ENCODE peak calls at places on chromosomes 2 and 18, in nine cellular contexts. B is NT2/D1, K is spleen, J is left ventricle myocardium inferior, U is thyroid gland, L is psoas muscle, H is endothelial cell of umbilical vein, S is right cardiac atrium, V is breast epithelium. E is an unnamed sample.

GRCh38 chr2:111024496-111024895 is 96.2 kb upstream of the BCL2L11 start:
- DNase-seq in B (no peak), K (no peak), J (no peak), U (no peak), L (no peak), H (no peak), S (no peak), V (no peak), E (no peak)

GRCh38 chr2:168758970-168759820 is 43.2 kb upstream of the NOSTRIN start:
- DNase-seq in B (no peak), K (no peak), J (no peak), U (peak; percentile 45), L (no peak), H (peak; percentile 58), S (no peak), V (no peak), E (peak; percentile 20)

GRCh38 chr2:14261771-14262170 is 370.7 kb upstream of the LRATD1 start:
- DNase-seq in B (no peak), K (no peak), J (no peak), U (no peak), L (no peak), H (no peak), S (no peak), V (no peak), E (no peak)

GRCh38 chr2:219486424-219486959 is 12.2 kb upstream of the GMPPA start:
- DNase-seq in B (no peak), K (no peak), J (no peak), U (no peak), L (no peak), H (no peak), S (peak; percentile 50), V (no peak), E (no peak)

GRCh38 chr18:668263-668662 is 10.8 kb downstream of the TYMS start:
- DNase-seq in B (no peak), K (no peak), J (no peak), U (no peak), L (no peak), H (no peak), S (no peak), V (no peak), E (no peak)

GRCh38 chr2:11370377-11371098 is 26.1 kb upstream of the ROCK2 start:
- DNase-seq in B (no peak), K (no peak), J (no peak), U (no peak), L (no peak), H (no peak), S (no peak), V (peak; percentile 86), E (no peak)

GRCh38 chr2:186486651-186487647 is 889 bp downstream of the ZC3H15 start:
- DNase-seq in B (no peak), K (no peak), J (no peak), U (no peak), L (no peak), H (peak; percentile 68), S (no peak), V (no peak), E (no peak)

GRCh38 chr18:73791081-73791480 is 356.6 kb downstream of the FBXO15 start:
- DNase-seq in B (no peak), K (no peak), J (no peak), U (no peak), L (no peak), H (no peak), S (no peak), V (no peak), E (peak; percentile 59)

GRCh38 chr2:238895901-238896600 is 48.2 kb downstream of the TWIST2 start:
- DNase-seq in B (peak; percentile 63), K (peak; percentile 65), J (peak; percentile 68), U (peak; percentile 20), L (peak; percentile 79), H (peak; percentile 81), S (peak; percentile 91), V (no peak), E (peak; percentile 56)

GRCh38 chr2:226875438-226876225 is 39.8 kb downstream of the RHBDD1 start:
- DNase-seq in B (no peak), K (no peak), J (no peak), U (no peak), L (no peak), H (no peak), S (no peak), V (no peak), E (no peak)

GRCh38 chr18:12236934-12237832 is 17.0 kb upstream of the CIDEA start:
- DNase-seq in B (peak; percentile 50), K (peak; percentile 91), J (peak; percentile 70), U (peak; percentile 68), L (peak; percentile 73), H (peak; percentile 63), S (peak; percentile 92), V (peak; percentile 78), E (no peak)

GRCh38 chr18:35642802-35643201 is 61.3 kb downstream of the GALNT1 start:
- DNase-seq in B (no peak), K (no peak), J (no peak), U (no peak), L (peak; percentile 20), H (no peak), S (no peak), V (no peak), E (no peak)

DNA sequence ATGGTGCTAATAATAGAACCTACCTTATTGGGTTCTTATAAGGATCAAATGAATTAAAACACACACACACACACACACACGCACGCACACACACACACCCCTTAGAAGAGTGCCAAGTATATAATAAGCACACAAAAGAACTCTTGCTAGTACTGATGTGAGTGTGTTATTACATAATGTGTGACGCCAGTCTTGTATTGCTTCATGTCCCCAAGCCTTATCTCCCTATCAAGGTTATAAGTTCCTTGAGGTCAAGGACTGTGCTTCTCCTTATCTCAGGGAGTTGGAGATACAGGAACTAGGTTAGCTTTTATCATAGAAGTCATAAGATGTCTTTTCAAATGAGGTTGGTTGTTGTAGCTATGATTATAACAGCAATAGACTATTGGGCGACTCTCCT is 98.1 kb upstream of the CXCR4 start:
- DNase-seq in B (no peak), K (no peak), J (no peak), U (no peak), L (no peak), H (no peak), S (no peak), V (no peak), E (no peak)
- H3K27me3 ChIP-seq in B (no peaks in the 10 kb centered on the region), K (no peaks in the 10 kb centered on the region), J (peaks cover 15% of the 10 kb centered on the region), U (no peaks in the 10 kb centered on the region), L (no peaks in the 10 kb centered on the region), H (peaks cover 14% of the 10 kb centered on the region), S (no peaks in the 10 kb centered on the region), V (no peaks in the 10 kb centered on the region), E (no peaks in the 10 kb centered on the region)

GRCh38 chr18:6289454-6290242 is 125.1 kb downstream of the L3MBTL4 start:
- DNase-seq in B (no peak), K (no peak), J (no peak), U (peak; percentile 12), L (no peak), H (no peak), S (no peak), V (no peak), E (no peak)

GRCh38 chr18:6297875-6298274 is 116.8 kb downstream of the L3MBTL4 start:
- DNase-seq in B (no peak), K (no peak), J (no peak), U (no peak), L (no peak), H (no peak), S (no peak), V (no peak), E (no peak)

DNA sequence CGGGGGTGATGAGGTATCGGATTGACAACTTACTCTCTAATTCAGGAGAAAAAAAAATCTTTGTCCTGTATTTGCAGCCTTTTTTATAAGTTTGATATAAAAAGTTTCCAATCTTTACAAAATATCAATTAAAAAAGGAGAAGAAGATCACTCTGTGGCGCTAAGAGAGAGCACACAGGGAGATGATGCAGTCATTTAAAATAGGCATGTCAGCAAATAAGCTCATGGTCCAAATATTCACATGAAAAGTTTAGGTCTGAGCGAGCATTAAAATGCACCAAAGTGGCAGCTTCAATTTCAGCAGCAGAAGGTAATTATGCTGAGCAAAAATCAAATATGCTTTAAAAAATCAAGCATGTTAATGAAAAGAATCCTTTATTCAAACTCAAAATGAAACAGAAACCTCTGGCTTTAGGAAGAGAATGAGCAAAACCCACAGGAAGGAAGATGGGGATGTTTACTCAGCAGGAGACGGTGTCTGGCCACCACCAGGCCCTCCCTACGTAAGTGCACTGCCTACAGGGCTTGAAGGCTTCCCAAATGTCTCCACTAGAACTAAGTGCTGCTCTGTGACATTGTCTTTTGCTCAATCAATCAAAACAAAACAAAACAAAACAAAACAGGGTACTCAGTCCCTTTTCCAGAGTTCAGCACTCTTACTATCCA is 120.5 kb downstream of the L3MBTL4 start:
- DNase-seq in B (no peak), K (no peak), J (no peak), U (peak; percentile 32), L (no peak), H (no peak), S (no peak), V (no peak), E (no peak)
- H3K9me3 ChIP-seq in B (no peaks in the 10 kb centered on the region), K (no peaks in the 10 kb centered on the region), J (no peaks in the 10 kb centered on the region), U (no peaks in the 10 kb centered on the region), L (no peaks in the 10 kb centered on the region), H (no peaks in the 10 kb centered on the region), S (no peaks in the 10 kb centered on the region), V (no peaks in the 10 kb centered on the region), E (no peaks in the 10 kb centered on the region)

GRCh38 chr2:70937866-70938579 is 2.3 kb downstream of the ATP6V1B1 start:
- DNase-seq in B (no peak), K (no peak), J (no peak), U (no peak), L (no peak), H (no peak), S (no peak), V (no peak), E (no peak)

GRCh38 chr2:70939847-70940580 is 4.3 kb downstream of the ATP6V1B1 start:
- DNase-seq in B (no peak), K (peak; percentile 47), J (no peak), U (no peak), L (no peak), H (no peak), S (no peak), V (peak; percentile 28), E (no peak)

GRCh38 chr2:70939001-70939846 is 3.5 kb downstream of the ATP6V1B1 start:
- DNase-seq in B (no peak), K (no peak), J (no peak), U (no peak), L (no peak), H (no peak), S (no peak), V (no peak), E (no peak)

GRCh38 chr2:70936979-70937811 is 1.5 kb downstream of the ATP6V1B1 start:
- DNase-seq in B (no peak), K (no peak), J (no peak), U (no peak), L (no peak), H (no peak), S (no peak), V (no peak), E (no peak)

GRCh38 chr2:70938580-70938938 is 2.9 kb downstream of the ATP6V1B1 start:
- DNase-seq in B (no peak), K (no peak), J (no peak), U (no peak), L (no peak), H (no peak), S (no peak), V (no peak), E (no peak)
- H3K27me3 ChIP-seq in B (peaks cover 33% of the 10 kb centered on the region), K (peaks cover 4% of the 10 kb centered on the region), J (peaks cover 52% of the 10 kb centered on the region), U (no peaks in the 10 kb centered on the region), L (no peaks in the 10 kb centered on the region), H (peaks cover 11% of the 10 kb centered on the region), S (no peaks in the 10 kb centered on the region), V (no peaks in the 10 kb centered on the region), E (no peaks in the 10 kb centered on the region)

DNA sequence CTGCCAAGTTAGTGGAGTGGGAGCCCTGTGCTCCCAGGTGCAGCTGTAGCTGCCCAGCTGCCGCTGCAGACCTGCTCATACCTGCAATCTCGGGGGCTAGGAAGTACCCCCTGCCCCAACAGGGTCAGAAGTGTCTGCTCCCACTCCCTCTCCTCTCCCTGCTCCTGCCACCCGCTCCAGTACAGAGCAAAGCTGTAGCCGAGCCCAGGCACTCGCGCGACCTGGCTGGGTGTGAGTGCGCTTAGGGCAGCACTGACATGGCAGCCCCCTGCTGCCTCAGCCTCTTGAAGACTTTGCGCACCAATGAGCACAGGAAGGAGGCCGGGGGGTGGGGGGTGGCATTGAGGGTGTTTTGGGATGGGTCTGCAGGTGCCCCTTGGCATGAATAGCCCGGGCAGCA is 1951.4 kb downstream of the SUCLG1 start:
- DNase-seq in B (no peak), K (no peak), J (no peak), U (no peak), L (no peak), H (no peak), S (peak; percentile 29), V (no peak), E (no peak)
- H3K9me3 ChIP-seq in B (no peaks in the 10 kb centered on the region), K (peaks cover 54% of the 10 kb centered on the region), J (peaks cover 9% of the 10 kb centered on the region), U (no peaks in the 10 kb centered on the region), L (no peaks in the 10 kb centered on the region), H (no peaks in the 10 kb centered on the region), S (no peaks in the 10 kb centered on the region), V (peaks cover 5% of the 10 kb centered on the region), E (peaks cover 15% of the 10 kb centered on the region)

E was measured in AG04450.